ENCODE peak calls at places on chromosomes 13 and 19, in seven cellular contexts. H is thoracic aorta, Z is esophagus squamous epithelium, M is SK-N-SH, C is stomach, F is Karpas-422, V is endodermal cell. N is an unnamed sample.

GRCh38 chr13:106981050-106981449 is 413.1 kb upstream of the ARGLU1 start:
- DNase-seq in H (no peak), Z (no peak), M (no peak), C (no peak), F (no peak), V (no peak), N (no peak)

GRCh38 chr13:85379433-85379832 is 419.8 kb downstream of the SLITRK6 start:
- DNase-seq in H (no peak), Z (no peak), M (no peak), C (no peak), F (peak; percentile 90), V (no peak), N (peak; percentile 1)

GRCh38 chr13:29676941-29677452 is 81.5 kb upstream of the SLC7A1 start:
- DNase-seq in H (no peak), Z (no peak), M (no peak), C (no peak), F (no peak), V (no peak), N (peak; percentile 75)

GRCh38 chr19:14474827-14475226 is 327 bp downstream of the PTGER1 start:
- DNase-seq in H (no peak), Z (no peak), M (no peak), C (no peak), F (no peak), V (no peak), N (no peak)

GRCh38 chr19:8046569-8047165 is 5.9 kb upstream of the CCL25 start:
- DNase-seq in H (no peak), Z (no peak), M (no peak), C (no peak), F (no peak), V (no peak), N (no peak)

GRCh38 chr19:23222998-23223652 is 27.1 kb downstream of the ZNF724 start:
- DNase-seq in H (no peak), Z (no peak), M (no peak), C (no peak), F (no peak), V (no peak), N (no peak)

GRCh38 chr19:38079926-38080380 is 144.1 kb downstream of the DPF1 start:
- DNase-seq in H (no peak), Z (no peak), M (no peak), C (peak; percentile 29), F (no peak), V (peak; percentile 56), N (no peak)

GRCh38 chr13:73417012-73417615 is 358.3 kb downstream of the KLF5 start:
- DNase-seq in H (no peak), Z (no peak), M (peak; percentile 9), C (no peak), F (peak; percentile 62), V (no peak), N (peak; percentile 14)

GRCh38 chr19:42201489-42202289 is 15.8 kb downstream of the DEDD2 start:
- DNase-seq in H (no peak), Z (no peak), M (no peak), C (peak; percentile 45), F (peak; percentile 59), V (no peak), N (peak; percentile 39)

GRCh38 chr13:91154553-91154952 is 192.9 kb upstream of the MIR17HG start:
- DNase-seq in H (no peak), Z (no peak), M (no peak), C (no peak), F (no peak), V (no peak), N (no peak)

GRCh38 chr19:54451331-54451871 is 2.4 kb downstream of the LENG8 start:
- DNase-seq in H (no peak), Z (no peak), M (no peak), C (no peak), F (no peak), V (peak; percentile 36), N (no peak)

GRCh38 chr13:94143624-94144350 is 335.7 kb downstream of the DCT start:
- DNase-seq in H (no peak), Z (no peak), M (no peak), C (no peak), F (no peak), V (peak; percentile 66), N (no peak)

GRCh38 chr13:31764556-31764955 is 25.2 kb downstream of the RXFP2 start:
- DNase-seq in H (no peak), Z (no peak), M (no peak), C (no peak), F (no peak), V (no peak), N (no peak)

GRCh38 chr19:51716925-51717324 is 6.9 kb downstream of the HAS1 start:
- DNase-seq in H (no peak), Z (no peak), M (no peak), C (no peak), F (no peak), V (no peak), N (no peak)

GRCh38 chr13:99386911-99387788 is 80.0 kb upstream of the GPR183 start:
- DNase-seq in H (no peak), Z (no peak), M (peak; percentile 58), C (peak; percentile 46), F (peak; percentile 93), V (peak; percentile 95), N (peak; percentile 46)

GRCh38 chr19:48878219-48879024 is 6.2 kb downstream of the PPP1R15A start:
- DNase-seq in H (peak; percentile 79), Z (no peak), M (no peak), C (peak; percentile 59), F (no peak), V (no peak), N (peak; percentile 75)

GRCh38 chr13:96821971-96822370 is 172.3 kb downstream of the OXGR1 start:
- DNase-seq in H (no peak), Z (no peak), M (no peak), C (no peak), F (no peak), V (no peak), N (no peak)

GRCh38 chr13:77056886-77057285 is 29.9 kb upstream of the FBXL3 start:
- DNase-seq in H (no peak), Z (no peak), M (no peak), C (no peak), F (no peak), V (no peak), N (no peak)

GRCh38 chr19:13981021-13981420 is 25.1 kb downstream of the RFX1 start:
- DNase-seq in H (no peak), Z (no peak), M (peak; percentile 74), C (no peak), F (no peak), V (no peak), N (no peak)

GRCh38 chr13:74662895-74663294 is 528.7 kb upstream of the KLF12 start:
- DNase-seq in H (no peak), Z (no peak), M (no peak), C (no peak), F (no peak), V (no peak), N (no peak)

GRCh38 chr19:55451163-55451521 is 8.0 kb upstream of the SHISA7 start:
- DNase-seq in H (no peak), Z (no peak), M (no peak), C (no peak), F (no peak), V (peak; percentile 67), N (no peak)

GRCh38 chr13:110150384-110151091 is 156.4 kb downstream of the COL4A1 start:
- DNase-seq in H (no peak), Z (no peak), M (no peak), C (no peak), F (no peak), V (peak; percentile 5), N (no peak)
- H3K4me3 ChIP-seq in H (no peak overlapping the region), Z (no peak overlapping the region), M (no peak overlapping the region), C (no peak overlapping the region), F (no peak overlapping the region), V (no peak overlapping the region), N (no peak overlapping the region)

GRCh38 chr13:46577656-46578589 is 25.0 kb downstream of the LRCH1 start:
- DNase-seq in H (no peak), Z (no peak), M (no peak), C (no peak), F (no peak), V (no peak), N (no peak)

GRCh38 chr13:46578590-46578975 is 25.6 kb downstream of the LRCH1 start:
- DNase-seq in H (no peak), Z (no peak), M (no peak), C (no peak), F (no peak), V (no peak), N (no peak)

GRCh38 chr13:46575843-46576242 is 22.9 kb downstream of the LRCH1 start:
- DNase-seq in H (no peak), Z (no peak), M (no peak), C (no peak), F (no peak), V (no peak), N (no peak)

GRCh38 chr13:46582190-46582589 is 29.2 kb downstream of the LRCH1 start:
- DNase-seq in H (no peak), Z (no peak), M (no peak), C (no peak), F (no peak), V (no peak), N (no peak)

DNA sequence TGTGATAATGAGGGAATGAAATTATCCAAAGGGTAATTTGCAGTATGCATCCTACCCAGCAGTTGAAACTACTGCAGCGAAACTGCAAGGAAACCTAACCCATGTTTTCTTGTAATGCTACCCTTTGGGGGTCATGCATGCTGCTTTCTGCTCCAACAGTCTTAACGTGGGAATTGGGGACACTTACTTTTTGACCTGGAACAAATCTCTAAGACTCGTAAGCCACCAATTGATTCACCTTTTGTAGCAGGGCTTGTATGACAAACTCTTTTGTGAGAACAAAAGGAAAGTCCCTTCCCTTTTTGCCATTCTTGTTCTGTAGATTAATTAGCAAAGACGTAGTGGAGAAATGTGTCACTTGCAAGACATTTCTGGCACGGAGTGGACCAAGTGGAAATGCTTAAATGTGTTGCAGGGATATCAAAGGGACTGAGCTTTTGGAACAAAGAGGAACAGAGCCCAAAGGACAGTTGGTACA is 27.4 kb downstream of the LRCH1 start:
- DNase-seq in H (no peak), Z (no peak), M (no peak), C (no peak), F (no peak), V (no peak), N (no peak)
- H3K4me1 ChIP-seq in H (peaks cover 56% of the 10 kb centered on the region), Z (peaks cover 39% of the 10 kb centered on the region), M (peaks cover 53% of the 10 kb centered on the region), C (peaks cover 88% of the 10 kb centered on the region), F (peaks cover under 1% of the 10 kb centered on the region), V (peaks cover 2% of the 10 kb centered on the region), N (peaks cover 2% of the 10 kb centered on the region)

GRCh38 chr19:57688011-57688763 is 6.4 kb downstream of the ZNF551 start:
- DNase-seq in H (no peak), Z (no peak), M (no peak), C (no peak), F (no peak), V (no peak), N (no peak)

GRCh38 chr19:57686727-57687126 is 5.0 kb downstream of the ZNF551 start:
- DNase-seq in H (no peak), Z (no peak), M (no peak), C (no peak), F (no peak), V (no peak), N (no peak)

GRCh38 chr19:57687363-57688010 is 5.7 kb downstream of the ZNF551 start:
- DNase-seq in H (no peak), Z (no peak), M (no peak), C (no peak), F (no peak), V (no peak), N (no peak)

GRCh38 chr19:57689750-57690149 is 8.0 kb downstream of the ZNF551 start:
- DNase-seq in H (no peak), Z (no peak), M (no peak), C (no peak), F (no peak), V (no peak), N (no peak)
- H3K9me3 ChIP-seq in H (peaks cover 89% of the 10 kb centered on the region), Z (peaks cover 98% of the 10 kb centered on the region), M (peaks cover 20% of the 10 kb centered on the region), C (peaks cover 78% of the 10 kb centered on the region), F (peaks cover 76% of the 10 kb centered on the region), V (peaks cover 60% of the 10 kb centered on the region), N (peaks cover 9% of the 10 kb centered on the region)

GRCh38 chr19:19407640-19407933 is 2.1 kb downstream of the GATAD2A start:
- DNase-seq in H (no peak), Z (no peak), M (no peak), C (no peak), F (peak; percentile 68), V (no peak), N (no peak)
- H3K4me3 ChIP-seq in H (peak overlapping the region; percentile 87), Z (peak overlapping the region; percentile 89), M (no peak overlapping the region), C (peak overlapping the region; percentile 96), F (peak overlapping the region; percentile 89), V (peak overlapping the region; percentile 90), N (no peak overlapping the region)